ENCODE peak calls at places on chromosomes 2 and 18, in six cellular contexts. L is adrenal gland, F is SJCRH30, U is small intestine, S is AG04450, Y is tibial artery. E is an unnamed sample.

GRCh38 chr18:6938003-6938402 is 179.6 kb downstream of the LAMA1 start:
- DNase-seq in L (no peak), Y (no peak), U (peak; percentile 45), F (no peak), S (no peak), E (no peak)

GRCh38 chr2:229296016-229296415 is 24.9 kb upstream of the PID1 start:
- DNase-seq in Y (no peak), F (no peak), S (no peak), U (no peak), L (no peak), E (no peak)

GRCh38 chr2:143807677-143808076 is 678.5 kb downstream of the ARHGAP15 start:
- DNase-seq in S (no peak), Y (peak; percentile 49), F (no peak), L (no peak), U (no peak), E (peak; percentile 7)

GRCh38 chr18:39846277-39846676 is 2108.8 kb upstream of the PIK3C3 start:
- DNase-seq in F (no peak), Y (no peak), L (no peak), U (no peak), S (peak; percentile 21), E (no peak)

GRCh38 chr18:46174317-46175039 is 70.3 kb downstream of the HAUS1 start:
- DNase-seq in S (no peak), L (peak; percentile 54), F (peak; percentile 25), Y (no peak), U (peak; percentile 18), E (peak; percentile 20)

GRCh38 chr2:234099266-234099665 is 48.8 kb downstream of the SPP2 start:
- DNase-seq in F (no peak), Y (no peak), S (no peak), U (no peak), L (no peak), E (no peak)

GRCh38 chr2:16885027-16885426 is 219.4 kb upstream of the CYRIA start:
- DNase-seq in L (no peak), U (no peak), S (no peak), F (no peak), Y (no peak), E (no peak)

GRCh38 chr2:211836409-211836808 is 702.2 kb downstream of the ERBB4 start:
- DNase-seq in Y (no peak), F (no peak), S (no peak), U (no peak), L (no peak), E (no peak)

GRCh38 chr2:216211141-216211540 is 102.0 kb downstream of the XRCC5 start:
- DNase-seq in F (no peak), U (no peak), L (no peak), S (no peak), Y (no peak), E (no peak)

GRCh38 chr2:15460112-15460620 is 101.0 kb downstream of the NBAS start:
- DNase-seq in L (no peak), S (no peak), F (no peak), U (peak; percentile 20), Y (no peak), E (no peak)

GRCh38 chr18:5106730-5107129 is 90.3 kb downstream of the AKAIN1 start:
- DNase-seq in Y (no peak), L (no peak), S (no peak), F (no peak), U (peak; percentile 4), E (no peak)
- H3K27me3 ChIP-seq in Y (no peaks in the 10 kb centered on the region), L (no peaks in the 10 kb centered on the region), S (no peaks in the 10 kb centered on the region), F (no peaks in the 10 kb centered on the region), U (no peaks in the 10 kb centered on the region), E (no peaks in the 10 kb centered on the region)

DNA sequence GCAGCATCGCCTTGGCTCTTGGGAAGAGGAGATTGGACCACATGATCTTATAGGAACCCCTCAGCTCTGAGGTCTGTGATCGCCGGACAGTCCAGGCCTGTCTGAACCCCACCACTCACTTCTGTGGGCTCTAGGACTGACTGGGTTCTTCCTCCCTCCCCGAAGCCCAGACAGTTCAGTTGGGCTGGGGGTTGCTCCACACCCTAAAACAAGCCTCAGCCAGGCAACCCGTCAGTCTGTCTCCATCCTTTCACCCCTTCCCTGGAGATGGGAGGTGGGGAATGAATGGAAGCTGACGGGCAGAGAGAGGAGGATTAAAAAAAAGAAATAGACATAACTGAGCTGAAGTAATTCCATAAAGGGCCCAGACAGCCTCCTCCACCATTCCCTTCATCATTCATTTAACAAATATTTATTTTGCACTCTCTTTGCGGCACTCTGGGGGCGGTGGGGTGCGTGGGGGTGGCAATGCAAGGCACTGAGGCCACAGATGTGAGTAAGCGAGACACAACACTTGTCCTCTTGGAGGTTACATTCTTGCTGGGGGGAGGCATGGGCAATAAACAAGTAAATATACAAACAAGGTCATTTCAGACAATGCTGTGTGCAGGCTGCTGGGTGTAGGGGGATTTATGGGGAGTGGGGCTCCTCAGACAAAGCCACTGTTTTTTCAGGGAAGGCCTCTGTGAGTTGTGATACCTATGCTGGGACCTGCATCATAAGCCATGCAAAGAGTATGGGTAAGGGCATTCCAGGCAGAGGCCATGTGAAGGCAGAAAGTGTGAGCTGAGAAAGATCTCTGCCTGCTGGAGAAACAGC is 12.9 kb downstream of the WNT10A start:
- DNase-seq in S (no peak), F (no peak), U (no peak), Y (no peak), L (no peak), E (no peak)
- H3K27ac ChIP-seq in S (no peak overlapping the region), F (no peak overlapping the region), U (no peak overlapping the region), Y (no peak overlapping the region), L (no peak overlapping the region), E (peak overlapping the region; percentile 38)

DNA sequence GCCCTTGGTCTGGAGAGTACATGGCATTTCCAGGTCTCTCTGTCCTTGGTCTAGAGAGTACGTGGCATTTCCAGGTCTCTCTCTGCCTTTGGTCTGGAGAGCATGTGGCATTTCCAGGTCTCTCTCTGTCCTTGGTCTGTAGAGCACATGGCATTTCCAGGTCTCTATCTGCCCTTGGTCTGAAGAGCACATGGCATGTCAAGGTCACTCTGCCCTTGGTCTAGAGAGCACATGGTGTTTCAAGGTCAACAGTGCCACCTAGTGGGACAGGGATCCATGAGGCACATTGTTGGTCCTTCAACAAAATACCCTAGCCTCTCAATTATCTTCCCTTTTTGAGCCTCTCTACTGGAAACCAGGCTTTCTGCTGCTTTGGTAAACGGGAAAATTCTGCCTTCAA is 250.2 kb downstream of the OTX1 start:
- DNase-seq in F (peak; percentile 43), L (no peak), S (no peak), U (no peak), Y (no peak), E (no peak)
- H3K9me3 ChIP-seq in F (peaks cover 8% of the 10 kb centered on the region), L (no peaks in the 10 kb centered on the region), S (peaks cover 23% of the 10 kb centered on the region), U (peaks cover 3% of the 10 kb centered on the region), Y (peaks cover 6% of the 10 kb centered on the region), E (peaks cover 35% of the 10 kb centered on the region)

GRCh38 chr2:2159336-2159735 is 171.7 kb downstream of the MYT1L start:
- DNase-seq in L (peak; percentile 28), F (no peak), U (no peak), Y (no peak), S (no peak), E (no peak)

GRCh38 chr2:2165135-2165534 is 165.9 kb downstream of the MYT1L start:
- DNase-seq in L (peak; percentile 17), S (no peak), U (no peak), Y (no peak), F (no peak), E (no peak)

GRCh38 chr2:2161871-2162653 is 169.0 kb downstream of the MYT1L start:
- DNase-seq in U (no peak), S (no peak), L (peak; percentile 45), Y (no peak), F (no peak), E (no peak)

GRCh38 chr2:2166844-2167243 is 164.2 kb downstream of the MYT1L start:
- DNase-seq in F (no peak), U (no peak), Y (no peak), L (peak; percentile 11), S (no peak), E (no peak)

GRCh38 chr2:2164326-2164917 is 166.7 kb downstream of the MYT1L start:
- DNase-seq in L (peak; percentile 13), Y (no peak), S (no peak), U (no peak), F (no peak), E (no peak)
- H3K27me3 ChIP-seq in L (no peaks in the 10 kb centered on the region), Y (no peaks in the 10 kb centered on the region), S (no peaks in the 10 kb centered on the region), U (no peaks in the 10 kb centered on the region), F (no peaks in the 10 kb centered on the region), E (no peaks in the 10 kb centered on the region)

GRCh38 chr2:46963961-46964673 is 48.5 kb upstream of the MCFD2 start:
- DNase-seq in L (no peak), Y (no peak), U (no peak), S (no peak), F (no peak), E (no peak)
- H3K27ac ChIP-seq in L (peak overlapping the region; percentile 39), Y (peak overlapping the region; percentile 36), U (no peak overlapping the region), S (peak overlapping the region; percentile 39), F (no peak overlapping the region), E (no peak overlapping the region)

DNA sequence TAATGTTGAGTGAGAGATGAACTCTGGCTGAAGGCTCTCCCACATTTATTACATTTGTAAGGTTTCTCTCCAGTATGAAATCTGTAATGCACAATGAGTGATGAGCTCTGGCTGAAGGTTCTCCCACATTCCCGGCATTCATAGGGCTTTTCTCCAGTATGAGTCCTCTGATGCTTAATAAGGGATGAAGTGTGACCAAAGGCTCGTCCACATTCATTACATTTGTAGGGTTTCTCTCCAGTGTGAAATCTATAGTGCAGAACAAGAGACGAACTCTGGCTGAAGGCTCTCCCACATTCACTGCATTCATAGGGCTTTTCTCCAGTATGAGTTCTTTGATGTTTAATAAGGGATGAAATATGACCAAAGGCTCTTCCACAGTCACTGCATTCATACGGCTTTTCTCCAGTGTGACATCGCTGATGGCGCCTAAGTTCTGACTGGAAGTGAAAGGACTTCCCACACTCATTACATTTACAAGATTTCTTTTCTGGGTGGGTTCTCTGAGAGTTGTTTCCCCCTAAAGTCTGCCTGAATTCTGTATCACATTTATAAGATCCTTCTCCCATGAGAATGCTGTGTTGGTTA is 10.2 kb downstream of the ZNF514 start:
- DNase-seq in S (no peak), L (no peak), Y (no peak), F (peak; percentile 13), U (no peak), E (no peak)
- H3K9me3 ChIP-seq in S (peaks cover 71% of the 10 kb centered on the region), L (peaks cover 20% of the 10 kb centered on the region), Y (peaks cover 13% of the 10 kb centered on the region), F (peaks cover 48% of the 10 kb centered on the region), U (peaks cover 6% of the 10 kb centered on the region), E (peaks cover 82% of the 10 kb centered on the region)

DNA sequence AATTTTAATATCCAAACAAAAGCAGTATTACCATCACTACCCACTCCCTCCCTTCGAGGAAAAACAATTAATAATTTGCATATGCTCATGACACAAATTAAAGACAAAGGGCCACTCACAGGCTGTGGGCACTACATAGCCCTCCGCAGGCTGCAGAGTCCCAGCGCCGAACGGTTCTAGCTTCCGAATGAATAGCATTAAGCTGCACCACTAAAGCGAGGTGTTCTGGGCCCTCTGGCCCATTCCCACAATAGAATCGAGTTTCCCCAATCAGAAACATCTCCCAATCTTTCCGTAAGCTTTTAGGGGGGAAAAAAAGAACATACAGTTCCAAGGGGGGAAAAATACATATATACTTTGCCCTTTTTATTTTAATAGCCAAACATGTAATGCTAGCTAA is 14.5 kb upstream of the SIX3 start:
- DNase-seq in Y (no peak), S (no peak), L (no peak), F (no peak), U (no peak), E (no peak)
- H3K27me3 ChIP-seq in Y (peaks cover 5% of the 10 kb centered on the region), S (peaks cover 77% of the 10 kb centered on the region), L (peaks cover 83% of the 10 kb centered on the region), F (no peaks in the 10 kb centered on the region), U (peaks cover 11% of the 10 kb centered on the region), E (peaks cover 100% of the 10 kb centered on the region)

DNA sequence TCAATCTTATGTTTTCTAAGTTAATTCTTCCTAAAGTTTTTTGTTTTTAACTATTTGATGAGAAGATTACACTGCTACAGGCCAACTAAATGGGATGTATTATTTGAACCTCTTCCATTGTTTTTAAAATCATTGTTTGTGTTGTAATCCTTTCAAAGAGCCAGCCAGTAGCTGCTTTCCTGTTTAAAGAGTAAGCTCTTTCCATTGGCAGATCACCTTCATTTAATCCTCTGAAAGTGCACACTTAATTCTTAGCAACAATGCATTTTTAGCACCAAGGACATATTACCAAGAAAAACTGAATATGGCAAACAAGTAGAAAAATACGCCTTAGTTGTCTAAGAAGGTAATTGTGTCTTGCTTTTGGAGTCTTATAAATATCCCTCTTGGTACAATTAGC is 54.0 kb downstream of the MEIS1 start:
- DNase-seq in Y (no peak), U (no peak), F (no peak), S (no peak), L (no peak), E (no peak)
- H3K27ac ChIP-seq in Y (no peak overlapping the region), U (no peak overlapping the region), F (no peak overlapping the region), S (no peak overlapping the region), L (no peak overlapping the region), E (no peak overlapping the region)

E was measured in transverse colon.